ENCODE peak calls at places on chromosomes 3 and 15, in four cellular contexts. L is GM12891; M is HT1080; W is activated effector memory CD4-positive, alpha-beta T cell treated with Interleukin-2 at 50 U/mL for 16 hours. K is an unnamed sample.
A peak's percentile ranks its signal among the peaks of the same experiment; 100 is the strongest.

GRCh38 chr3:124438813-124439212 is 291.4 kb upstream of the UMPS start:
- DNase-seq in L (no peak), M (no peak), W (no peak), K (no peak)

GRCh38 chr15:72197460-72198409 is at the start of gene GRAMD2A:
- DNase-seq in L (peak; percentile 82), M (no peak), W (no peak), K (peak; percentile 45)

GRCh38 chr15:39238443-39238842 is 342.4 kb upstream of the THBS1 start:
- DNase-seq in L (no peak), M (no peak), W (no peak), K (no peak)

GRCh38 chr15:78943692-78944091 is 1.2 kb downstream of the CTSH start:
- DNase-seq in L (no peak), M (no peak), W (no peak), K (no peak)

GRCh38 chr3:177362646-177363045 is 165.4 kb upstream of the TBL1XR1 start:
- DNase-seq in L (no peak), M (no peak), W (no peak), K (no peak)

GRCh38 chr3:43171770-43172169 is 65.9 kb upstream of the POMGNT2 start:
- DNase-seq in L (no peak), M (peak; percentile 61), W (no peak), K (no peak)

GRCh38 chr3:36444909-36445308 is 64.6 kb downstream of the STAC start:
- DNase-seq in L (no peak), M (peak; percentile 79), W (no peak), K (no peak)

GRCh38 chr3:4664412-4664811 is 171.3 kb downstream of the ITPR1 start:
- DNase-seq in L (no peak), M (no peak), W (no peak), K (no peak)

GRCh38 chr15:71471347-71471746 is 339.0 kb upstream of the NR2E3 start:
- DNase-seq in L (peak; percentile 41), M (peak; percentile 60), W (no peak), K (no peak)

GRCh38 chr15:82943176-82943575 is 9.3 kb downstream of the HOMER2 start:
- DNase-seq in L (no peak), M (peak; percentile 18), W (no peak), K (no peak)

GRCh38 chr15:89136818-89137772 is 48.8 kb downstream of the ABHD2 start:
- DNase-seq in L (no peak), M (no peak), W (no peak), K (no peak)

GRCh38 chr3:64345351-64345750 is 120.1 kb upstream of the PRICKLE2 start:
- DNase-seq in L (no peak), M (no peak), W (no peak), K (no peak)

GRCh38 chr15:80203361-80203885 is 48.6 kb downstream of the CTXND1 start:
- DNase-seq in L (no peak), M (no peak), W (no peak), K (no peak)

GRCh38 chr15:25407950-25408349 is 30.9 kb downstream of the UBE3A start:
- DNase-seq in L (no peak), M (no peak), W (no peak), K (no peak)

GRCh38 chr15:45704329-45705249 is 69.8 kb downstream of the SQOR start:
- DNase-seq in L (no peak), M (no peak), W (no peak), K (peak; percentile 4)

GRCh38 chr15:36529296-36530011 is 50.0 kb upstream of the CDIN1 start:
- DNase-seq in L (no peak), M (no peak), W (no peak), K (no peak)

GRCh38 chr3:56815571-56815970 is 13.8 kb upstream of the ARHGEF3 start:
- DNase-seq in L (no peak), M (no peak), W (no peak), K (no peak)

GRCh38 chr3:47781326-47781684 is 388 bp downstream of the SMARCC1 start:
- DNase-seq in L (peak; percentile 46), M (peak; percentile 46), W (peak; percentile 54), K (peak; percentile 67)

GRCh38 chr3:94734201-94734600 is 671.3 kb downstream of the NSUN3 start:
- DNase-seq in L (no peak), M (no peak), W (no peak), K (no peak)

GRCh38 chr3:143124683-143125520 is 5.3 kb downstream of the CHST2 start:
- DNase-seq in L (no peak), M (no peak), W (no peak), K (no peak)

GRCh38 chr15:25170781-25171110 is 216.0 kb downstream of the SNRPN start:
- DNase-seq in L (no peak), M (no peak), W (no peak), K (no peak)

GRCh38 chr3:98402507-98402906 is 12.0 kb downstream of the OR5K3 start:
- DNase-seq in L (no peak), M (no peak), W (no peak), K (no peak)

GRCh38 chr3:113614402-113614801 is 82.0 kb downstream of the USF3 start:
- DNase-seq in L (no peak), M (no peak), W (no peak), K (no peak)

GRCh38 chr15:90266485-90266884 is 1.0 kb downstream of the NGRN start:
- DNase-seq in L (no peak), M (no peak), W (no peak), K (peak; percentile 9)

GRCh38 chr3:157115069-157116006 is 44.6 kb downstream of the CCNL1 start:
- DNase-seq in L (no peak), M (peak; percentile 82), W (no peak), K (no peak)

GRCh38 chr3:14780927-14781507 is 37.7 kb upstream of the FGD5 start:
- DNase-seq in L (peak; percentile 55), M (peak; percentile 46), W (no peak), K (peak; percentile 8)

GRCh38 chr3:17307889-17308288 is 423.1 kb downstream of the PLCL2 start:
- DNase-seq in L (no peak), M (no peak), W (no peak), K (no peak)

GRCh38 chr3:130963878-130964277 is 62.7 kb downstream of the ASTE1 start:
- DNase-seq in L (no peak), M (peak; percentile 98), W (no peak), K (no peak)

GRCh38 chr15:88878720-88879184 is 16.6 kb downstream of the HAPLN3 start:
- DNase-seq in L (peak; percentile 82), M (peak; percentile 61), W (no peak), K (peak; percentile 30)

GRCh38 chr3:134807189-134807588 is 12.1 kb downstream of the EPHB1 start:
- DNase-seq in L (no peak), M (no peak), W (no peak), K (no peak)

GRCh38 chr15:33188159-33188558 is 6.4 kb downstream of the FMN1 start:
- DNase-seq in L (no peak), M (no peak), W (no peak), K (no peak)

GRCh38 chr3:126704494-126705214 is 614 bp downstream of the CHCHD6 start:
- DNase-seq in L (peak; percentile 47), M (no peak), W (no peak), K (peak; percentile 4)

GRCh38 chr3:107676469-107677309 is 153.9 kb downstream of the BBX start:
- DNase-seq in L (no peak), M (peak; percentile 41), W (no peak), K (no peak)

GRCh38 chr3:144499346-144499745 is 527.7 kb downstream of the DIPK2A start:
- DNase-seq in L (no peak), M (peak; percentile 73), W (no peak), K (no peak)

GRCh38 chr3:42562047-42562907 is 19.5 kb downstream of the SEC22C start:
- DNase-seq in L (no peak), M (no peak), W (no peak), K (no peak)

GRCh38 chr3:177973241-177973840 is 562.9 kb upstream of the KCNMB2 start:
- DNase-seq in L (no peak), M (peak; percentile 20), W (no peak), K (no peak)

GRCh38 chr3:170037463-170038433 is at the start of gene GPR160:
- DNase-seq in L (peak; percentile 71), M (peak; percentile 61), W (peak; percentile 69), K (peak; percentile 79)

GRCh38 chr3:102163039-102163817 is 271.6 kb upstream of the ZPLD1 start:
- DNase-seq in L (no peak), M (peak; percentile 31), W (no peak), K (no peak)

GRCh38 chr3:23807161-23808015 is 1.6 kb downstream of the UBE2E1 start:
- DNase-seq in L (no peak), M (peak; percentile 32), W (no peak), K (no peak)

GRCh38 chr3:138060792-138061191 is 50.8 kb downstream of the CLDN18 start:
- DNase-seq in L (no peak), M (peak; percentile 74), W (no peak), K (no peak)